ENCODE peak calls at places on chromosomes 13 and 19, in five cellular contexts. B is ovary, T is esophagus muscularis mucosa, S is stomach, N is transverse colon. Q is an unnamed sample.

GRCh38 chr13:66477816-66478215 is 752.3 kb downstream of the PCDH9 start:
- DNase-seq in B (no peak), T (no peak), S (no peak), N (no peak), Q (no peak)

GRCh38 chr13:48448963-48449614 is 36.2 kb upstream of the LPAR6 start:
- DNase-seq in B (no peak), T (no peak), S (no peak), N (no peak), Q (no peak)

GRCh38 chr13:28451482-28452217 is 43.3 kb downstream of the FLT1 start:
- DNase-seq in B (no peak), T (no peak), S (no peak), N (no peak), Q (no peak)

GRCh38 chr19:29188704-29189375 is 24.1 kb downstream of the UQCRFS1 start:
- DNase-seq in B (no peak), T (no peak), S (no peak), N (no peak), Q (no peak)

GRCh38 chr19:2589441-2589840 is 113.1 kb downstream of the GNG7 start:
- DNase-seq in B (no peak), T (no peak), S (no peak), N (no peak), Q (no peak)

GRCh38 chr19:7293795-7294570 is at the start of gene INSR:
- DNase-seq in B (peak; percentile 90), T (peak; percentile 95), S (peak; percentile 91), N (peak; percentile 93), Q (peak; percentile 80)

GRCh38 chr13:111516712-111517640 is 196.5 kb downstream of the TEX29 start:
- DNase-seq in B (no peak), T (no peak), S (no peak), N (no peak), Q (no peak)

GRCh38 chr19:13212759-13213330 is 62.6 kb downstream of the IER2 start:
- DNase-seq in B (peak; percentile 18), T (no peak), S (peak; percentile 75), N (peak; percentile 80), Q (peak; percentile 38)

GRCh38 chr13:72097568-72097967 is 230.6 kb upstream of the DACH1 start:
- DNase-seq in B (no peak), T (no peak), S (no peak), N (no peak), Q (no peak)

GRCh38 chr19:7476941-7477494 is 11.8 kb downstream of the PEX11G start:
- DNase-seq in B (no peak), T (no peak), S (no peak), N (no peak), Q (no peak)

GRCh38 chr19:7869910-7870511 is 4.2 kb downstream of the PRR36 start:
- DNase-seq in B (peak; percentile 81), T (no peak), S (peak; percentile 68), N (peak; percentile 63), Q (no peak)

GRCh38 chr13:113742000-113742441 is 17.0 kb upstream of the TMEM255B start:
- DNase-seq in B (no peak), T (no peak), S (peak; percentile 40), N (peak; percentile 55), Q (peak; percentile 48)

GRCh38 chr13:98557934-98558630 is 18.8 kb downstream of the STK24 start:
- DNase-seq in B (no peak), T (no peak), S (no peak), N (no peak), Q (no peak)

GRCh38 chr13:98563071-98563470 is 13.8 kb downstream of the STK24 start:
- DNase-seq in B (no peak), T (no peak), S (no peak), N (no peak), Q (no peak)

GRCh38 chr13:98556417-98556816 is 20.5 kb downstream of the STK24 start:
- DNase-seq in B (no peak), T (no peak), S (no peak), N (no peak), Q (no peak)

GRCh38 chr13:98556968-98557591 is 19.8 kb downstream of the STK24 start:
- DNase-seq in B (no peak), T (no peak), S (peak; percentile 39), N (no peak), Q (no peak)
- H3K4me1 ChIP-seq in B (peaks cover 19% of the 10 kb centered on the region), T (peaks cover 91% of the 10 kb centered on the region), S (peaks cover 96% of the 10 kb centered on the region), N (peaks cover 33% of the 10 kb centered on the region), Q (no peaks in the 10 kb centered on the region)

GRCh38 chr13:44302948-44303575 is 70.6 kb upstream of the SERP2 start:
- DNase-seq in B (no peak), T (no peak), S (no peak), N (no peak), Q (no peak)
- TF ChIP-seq EP300 in B (no peak), T (no peak), S (no peak), N (no peak), Q (no peak)

GRCh38 chr19:898663-899062 is 5.4 kb downstream of the RNU6-9 start:
- DNase-seq in B (no peak), T (no peak), S (no peak), N (no peak), Q (no peak)
- H3K36me3 ChIP-seq in B (no peaks in the 10 kb centered on the region), T (peaks cover 18% of the 10 kb centered on the region), S (peaks cover 54% of the 10 kb centered on the region), N (no peaks in the 10 kb centered on the region), Q (peaks cover 41% of the 10 kb centered on the region)

DNA sequence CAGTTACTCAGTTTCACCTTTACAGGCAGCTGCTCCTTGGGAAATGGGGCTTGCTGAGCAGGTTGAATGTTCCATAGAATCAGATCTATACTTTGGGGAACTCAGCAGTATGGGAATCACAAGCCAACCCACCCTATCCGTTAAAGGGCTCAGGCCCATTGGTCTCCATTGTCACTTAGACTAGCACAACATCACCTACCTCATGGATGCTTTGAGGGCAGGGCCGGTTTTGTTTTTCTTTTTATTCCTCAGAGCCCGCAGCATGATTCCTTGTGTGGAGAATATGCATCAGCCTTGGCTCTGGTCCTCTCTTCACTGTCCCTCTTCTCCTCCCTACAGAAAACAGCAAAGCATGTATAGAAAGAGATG is 48.0 kb downstream of the LRCH1 start:
- DNase-seq in B (no peak), T (no peak), S (no peak), N (no peak), Q (no peak)
- H3K4me1 ChIP-seq in B (peaks cover 9% of the 10 kb centered on the region), T (peaks cover 95% of the 10 kb centered on the region), S (peaks cover 100% of the 10 kb centered on the region), N (peaks cover 31% of the 10 kb centered on the region), Q (peaks cover 39% of the 10 kb centered on the region)

GRCh38 chr13:91627952-91628739 is 229.7 kb downstream of the GPC5 start:
- DNase-seq in B (no peak), T (no peak), S (no peak), N (no peak), Q (no peak)
- TF ChIP-seq EP300 in B (no peak), T (no peak), S (no peak), N (no peak), Q (no peak)

GRCh38 chr19:47755065-47755761 is 9.9 kb downstream of the NOP53 start:
- DNase-seq in B (no peak), T (no peak), S (no peak), N (no peak), Q (no peak)

GRCh38 chr19:47754206-47755064 is 9.1 kb downstream of the NOP53 start:
- DNase-seq in B (no peak), T (no peak), S (no peak), N (no peak), Q (no peak)

GRCh38 chr19:47749326-47749725 is 4.0 kb downstream of the NOP53 start:
- DNase-seq in B (no peak), T (no peak), S (no peak), N (no peak), Q (no peak)

GRCh38 chr19:47752440-47753211 is 7.3 kb downstream of the NOP53 start:
- DNase-seq in B (no peak), T (no peak), S (no peak), N (no peak), Q (no peak)

GRCh38 chr19:47750752-47751151 is 5.4 kb downstream of the NOP53 start:
- DNase-seq in B (no peak), T (no peak), S (no peak), N (no peak), Q (no peak)
- H3K36me3 ChIP-seq in B (no peaks in the 10 kb centered on the region), T (peaks cover 70% of the 10 kb centered on the region), S (peaks cover 92% of the 10 kb centered on the region), N (peaks cover 46% of the 10 kb centered on the region), Q (peaks cover 65% of the 10 kb centered on the region)

GRCh38 chr19:15418588-15419412 is at the start of gene AKAP8L:
- DNase-seq in B (peak; percentile 98), T (peak; percentile 100), S (peak; percentile 99), N (peak; percentile 99), Q (peak; percentile 100)
- H3K4me1 ChIP-seq in B (peaks cover 25% of the 10 kb centered on the region), T (peaks cover 51% of the 10 kb centered on the region), S (peaks cover 75% of the 10 kb centered on the region), N (peaks cover 12% of the 10 kb centered on the region), Q (peaks cover 28% of the 10 kb centered on the region)

DNA sequence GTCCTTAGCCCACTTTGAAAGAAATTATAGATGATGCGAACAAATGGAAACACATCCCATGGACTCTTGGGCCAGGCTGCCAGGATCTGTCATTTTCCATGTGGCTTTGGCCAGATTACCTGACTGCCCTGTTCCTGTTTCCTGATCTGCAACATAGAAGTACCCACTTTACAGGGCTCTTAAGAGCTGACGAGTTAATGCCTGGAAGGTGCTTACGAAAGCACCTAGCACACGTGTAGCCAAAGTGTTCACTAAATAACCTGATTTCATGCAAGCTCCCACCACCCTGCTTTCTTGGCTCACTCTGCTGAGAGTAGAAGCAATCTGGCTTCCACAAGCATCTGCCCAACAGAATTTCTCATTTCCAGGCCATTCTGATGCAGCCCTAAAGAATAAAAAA is 575.2 kb downstream of the MYO16 start:
- DNase-seq in B (no peak), T (no peak), S (no peak), N (no peak), Q (no peak)
- TF ChIP-seq EP300 in B (no peak), T (no peak), S (no peak), N (no peak), Q (no peak)

Q was measured in tibial nerve.